ENCODE peak calls at places on chromosomes 4 and X, in ten cellular contexts. B, Y, P, I, H, L, N, M, V and J are unnamed samples.

GRCh38 chrX:102138064-102138463 is 4.2 kb downstream of the TCEAL6 start:
- DNase-seq in M (no peak), B (no peak), N (no peak), I (no peak), Y (no peak), P (no peak), H (no peak), V (no peak), L (no peak), J (no peak)

GRCh38 chr4:88690355-88690754 is 7.3 kb downstream of the NAP1L5 start:
- DNase-seq in Y (peak; percentile 80), M (peak; percentile 40), N (no peak), V (no peak), H (no peak), L (peak; percentile 41), I (no peak), B (peak; percentile 82), P (peak; percentile 33), J (peak; percentile 47)

GRCh38 chr4:2361366-2362285 is 56.8 kb downstream of the ZFYVE28 start:
- DNase-seq in M (no peak), I (no peak), B (no peak), Y (no peak), H (no peak), V (no peak), P (no peak), N (no peak), L (no peak), J (no peak)

GRCh38 chrX:155745792-155746191 is 133.0 kb upstream of the TMLHE start:
- DNase-seq in H (peak; percentile 46), N (no peak), B (peak; percentile 30), I (peak; percentile 22), L (peak; percentile 35), M (peak; percentile 5), V (peak; percentile 12), Y (peak; percentile 57), P (peak; percentile 46), J (peak; percentile 2)

GRCh38 chrX:40314070-40314469 is 216.3 kb upstream of the BCOR start:
- DNase-seq in L (no peak), I (peak; percentile 25), N (no peak), V (no peak), B (no peak), H (no peak), P (no peak), Y (no peak), M (no peak), J (no peak)

GRCh38 chr4:94653984-94654609 is 103.7 kb upstream of the BMPR1B start:
- DNase-seq in V (no peak), P (no peak), N (no peak), L (no peak), H (no peak), M (no peak), I (no peak), B (no peak), Y (no peak), J (peak; percentile 36)

GRCh38 chrX:24838624-24839023 is 144.9 kb downstream of the POLA1 start:
- DNase-seq in B (peak; percentile 49), Y (peak; percentile 50), N (no peak), V (no peak), P (peak; percentile 62), H (peak; percentile 52), L (peak; percentile 57), I (no peak), M (peak; percentile 31), J (peak; percentile 48)

GRCh38 chrX:39891781-39892180 is 206.0 kb downstream of the BCOR start:
- DNase-seq in M (no peak), V (no peak), N (no peak), L (no peak), P (peak; percentile 13), I (no peak), Y (no peak), H (no peak), B (no peak), J (peak; percentile 22)

GRCh38 chr4:127857641-127858040 is 23.1 kb upstream of the PLK4 start:
- DNase-seq in P (no peak), V (no peak), I (no peak), M (no peak), N (no peak), B (no peak), L (no peak), Y (peak; percentile 22), H (no peak), J (no peak)

GRCh38 chr4:55866973-55867574 is 13.6 kb downstream of the EXOC1 start:
- DNase-seq in Y (peak; percentile 81), B (peak; percentile 77), V (peak; percentile 51), P (peak; percentile 79), N (no peak), M (peak; percentile 70), H (peak; percentile 73), L (peak; percentile 77), I (no peak), J (peak; percentile 79)

GRCh38 chrX:102185967-102186720 is 29.0 kb upstream of the TCP11X1 start:
- DNase-seq in P (no peak), Y (no peak), I (no peak), M (no peak), H (no peak), L (no peak), V (no peak), N (no peak), B (no peak), J (no peak)

GRCh38 chr4:2069986-2070385 is 10.9 kb downstream of the NAT8L start:
- DNase-seq in M (no peak), Y (no peak), P (no peak), B (no peak), L (no peak), V (no peak), H (no peak), I (peak; percentile 16), N (no peak), J (no peak)

GRCh38 chr4:2745981-2746806 is 9.9 kb downstream of the TNIP2 start:
- DNase-seq in V (no peak), Y (peak; percentile 82), N (peak; percentile 54), H (peak; percentile 68), I (no peak), P (peak; percentile 84), B (peak; percentile 45), M (peak; percentile 37), L (peak; percentile 35), J (peak; percentile 66)

GRCh38 chr4:94395541-94395940 is 52.9 kb upstream of the HPGDS start:
- DNase-seq in N (no peak), Y (peak; percentile 53), H (no peak), L (no peak), I (no peak), V (no peak), M (no peak), P (no peak), B (peak; percentile 35), J (no peak)

GRCh38 chr4:171676555-171677215 is 136.5 kb upstream of the GALNTL6 start:
- DNase-seq in P (no peak), N (no peak), Y (no peak), B (no peak), M (no peak), L (no peak), H (no peak), V (no peak), I (no peak), J (no peak)

GRCh38 chr4:117164338-117164737 is 79.0 kb upstream of the TRAM1L1 start:
- DNase-seq in M (no peak), N (no peak), P (no peak), H (no peak), B (no peak), L (no peak), Y (no peak), V (peak; percentile 12), I (no peak), J (no peak)

DNA sequence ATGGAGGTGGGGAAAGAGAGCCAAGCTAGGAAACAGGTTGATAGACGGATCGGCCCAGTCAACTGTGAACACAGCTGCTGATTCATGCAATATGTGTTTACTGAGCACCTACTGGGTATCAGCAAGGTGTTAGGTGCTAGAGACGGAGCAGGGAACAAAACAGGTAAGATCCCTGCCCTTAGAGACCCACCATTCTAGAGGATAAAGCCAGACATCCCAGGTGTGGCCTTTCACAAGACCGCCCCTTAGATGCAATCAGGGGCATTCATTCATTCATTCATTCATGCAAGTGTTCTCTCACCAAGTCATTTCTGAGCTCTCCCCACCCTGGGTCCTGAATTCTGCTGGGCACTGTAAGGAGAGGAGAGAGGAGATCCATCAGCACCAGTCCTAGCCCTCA is 20.2 kb upstream of the MTM1 start:
- DNase-seq in H (no peak), Y (no peak), P (no peak), I (no peak), L (no peak), B (no peak), V (no peak), M (no peak), N (no peak), J (no peak)
- H3K4me3 ChIP-seq in H (no peak overlapping the region), Y (no peak overlapping the region), P (no peak overlapping the region), I (no peak overlapping the region), L (no peak overlapping the region), B (no peak overlapping the region), V (no peak overlapping the region), M (no peak overlapping the region), N (no peak overlapping the region), J (no peak overlapping the region)

DNA sequence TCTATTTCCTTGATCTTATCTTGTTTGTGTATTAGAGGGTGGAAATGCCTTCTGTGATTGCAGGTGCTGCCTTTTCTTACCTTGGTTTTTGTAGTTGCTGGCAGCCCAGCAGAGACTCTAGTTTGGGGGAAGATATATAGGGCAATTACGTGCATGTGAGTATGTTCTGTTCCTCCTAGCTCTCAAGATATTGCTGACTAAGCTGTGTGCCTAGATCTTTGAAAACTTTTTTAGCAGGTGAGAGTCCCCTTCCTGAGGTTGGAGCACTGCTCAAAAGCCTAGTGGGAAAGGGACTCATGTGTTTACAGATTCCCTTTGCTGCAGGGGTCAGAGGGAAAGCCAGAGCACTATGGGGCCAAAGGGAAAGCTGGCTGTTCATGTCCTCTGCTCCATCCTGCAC is 136.1 kb downstream of the VSIG4 start:
- DNase-seq in M (no peak), I (no peak), Y (no peak), V (no peak), B (no peak), P (no peak), L (no peak), N (no peak), H (no peak), J (no peak)
- TF ChIP-seq CTCF in M (no peak), I (no peak), Y (no peak), V (no peak), B (no peak), P (no peak), L (no peak), N (no peak), H (no peak), J (no peak)

GRCh38 chrX:1534321-1535168 is 2.4 kb downstream of the P2RY8 start:
- DNase-seq in L (no peak), H (no peak), N (no peak), P (no peak), Y (no peak), V (no peak), M (no peak), I (no peak), B (no peak), J (no peak)
- H3K4me3 ChIP-seq in L (no peak overlapping the region), H (no peak overlapping the region), N (peak overlapping the region; percentile 63), P (no peak overlapping the region), Y (no peak overlapping the region), V (no peak overlapping the region), M (no peak overlapping the region), I (no peak overlapping the region), B (no peak overlapping the region), J (no peak overlapping the region)

DNA sequence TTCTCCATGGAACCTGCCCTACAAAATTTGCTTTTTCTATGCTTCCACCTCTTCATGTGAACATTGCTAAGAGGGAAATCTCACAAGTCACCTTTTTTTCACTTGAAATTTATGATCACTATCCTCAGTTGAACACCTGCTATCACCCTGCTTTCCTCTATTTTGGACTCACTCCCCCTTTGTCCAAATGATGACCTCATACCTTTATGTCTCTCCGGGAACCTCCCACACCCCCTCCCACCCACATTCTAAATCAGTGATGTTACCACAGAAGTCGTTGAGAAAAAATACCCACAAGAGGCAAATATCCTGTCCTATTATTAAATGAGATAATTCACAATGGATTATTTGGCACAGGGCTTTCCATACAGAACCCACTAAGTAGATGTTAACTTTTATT is 156.5 kb downstream of the RNF150 start:
- DNase-seq in Y (no peak), N (no peak), B (no peak), H (no peak), P (no peak), I (no peak), L (no peak), M (no peak), V (no peak), J (no peak)
- TF ChIP-seq CTCF in Y (no peak), N (no peak), B (no peak), H (no peak), P (no peak), I (no peak), L (no peak), M (no peak), V (no peak), J (no peak)